ENCODE peak calls at places on chromosomes 2 and 18, in five cellular contexts. One of them, this sample, is unnamed.

GRCh38 chr2:146807568-146808168 is 1037.2 kb upstream of the ACVR2A start:
- DNase-seq in thoracic aorta: no peak
- DNase-seq in brain microvascular endothelial cell: no peak
- DNase-seq in heart right ventricle: no peak
- DNase-seq in SK-N-SH: no peak
- DNase-seq in this sample: no peak

GRCh38 chr18:47929681-47930085 is 776 bp downstream of the SMAD2 start:
- DNase-seq in thoracic aorta: no peak
- DNase-seq in brain microvascular endothelial cell: peak
- DNase-seq in heart right ventricle: no peak
- DNase-seq in SK-N-SH: no peak
- DNase-seq in this sample: no peak

GRCh38 chr2:85248741-85249524 is 78.9 kb downstream of the TGOLN2 start:
- DNase-seq in thoracic aorta: no peak
- DNase-seq in brain microvascular endothelial cell: peak
- DNase-seq in heart right ventricle: no peak
- DNase-seq in SK-N-SH: no peak
- DNase-seq in this sample: peak

GRCh38 chr2:100365434-100365833 is 43.1 kb upstream of the LONRF2 start:
- DNase-seq in thoracic aorta: no peak
- DNase-seq in brain microvascular endothelial cell: peak
- DNase-seq in heart right ventricle: no peak
- DNase-seq in SK-N-SH: no peak
- DNase-seq in this sample: peak

GRCh38 chr2:96205238-96205637 is 3.4 kb downstream of the STARD7 start:
- DNase-seq in thoracic aorta: no peak
- DNase-seq in brain microvascular endothelial cell: no peak
- DNase-seq in heart right ventricle: no peak
- DNase-seq in SK-N-SH: no peak
- DNase-seq in this sample: no peak

GRCh38 chr2:198040820-198041219 is 236.4 kb downstream of the PLCL1 start:
- DNase-seq in thoracic aorta: no peak
- DNase-seq in brain microvascular endothelial cell: no peak
- DNase-seq in heart right ventricle: no peak
- DNase-seq in SK-N-SH: no peak
- DNase-seq in this sample: no peak

GRCh38 chr2:86464654-86465053 is 23.5 kb downstream of the KDM3A start:
- DNase-seq in thoracic aorta: no peak
- DNase-seq in brain microvascular endothelial cell: no peak
- DNase-seq in heart right ventricle: no peak
- DNase-seq in SK-N-SH: no peak
- DNase-seq in this sample: no peak

GRCh38 chr18:65206551-65207260 is 544.1 kb upstream of the CDH7 start:
- DNase-seq in thoracic aorta: no peak
- DNase-seq in brain microvascular endothelial cell: no peak
- DNase-seq in heart right ventricle: no peak
- DNase-seq in SK-N-SH: no peak
- DNase-seq in this sample: peak

GRCh38 chr2:109563294-109563693 is 50.5 kb downstream of the SEPTIN10 start:
- DNase-seq in thoracic aorta: no peak
- DNase-seq in brain microvascular endothelial cell: no peak
- DNase-seq in heart right ventricle: no peak
- DNase-seq in SK-N-SH: no peak
- DNase-seq in this sample: no peak

GRCh38 chr2:105129722-105130232 is 91.9 kb downstream of the MRPS9 start:
- DNase-seq in thoracic aorta: no peak
- DNase-seq in brain microvascular endothelial cell: no peak
- DNase-seq in heart right ventricle: no peak
- DNase-seq in SK-N-SH: no peak
- DNase-seq in this sample: no peak

GRCh38 chr18:984004-984403 is 79.3 kb downstream of the ADCYAP1 start:
- DNase-seq in thoracic aorta: no peak
- DNase-seq in brain microvascular endothelial cell: no peak
- DNase-seq in heart right ventricle: no peak
- DNase-seq in SK-N-SH: no peak
- DNase-seq in this sample: no peak

GRCh38 chr2:144524190-144524957 is 4.5 kb upstream of the ZEB2 start:
- DNase-seq in thoracic aorta: no peak
- DNase-seq in brain microvascular endothelial cell: no peak
- DNase-seq in heart right ventricle: peak
- DNase-seq in SK-N-SH: peak
- DNase-seq in this sample: peak

GRCh38 chr2:219571311-219572236 is at the start of gene OBSL1:
- DNase-seq in thoracic aorta: no peak
- DNase-seq in brain microvascular endothelial cell: peak
- DNase-seq in heart right ventricle: peak
- DNase-seq in SK-N-SH: peak
- DNase-seq in this sample: peak

GRCh38 chr18:57437433-57437781 is 2.2 kb downstream of the ONECUT2 start:
- DNase-seq in thoracic aorta: no peak
- DNase-seq in brain microvascular endothelial cell: no peak
- DNase-seq in heart right ventricle: no peak
- DNase-seq in SK-N-SH: peak
- DNase-seq in this sample: no peak

GRCh38 chr2:2860583-2861300 is 516.9 kb downstream of the EIPR1 start:
- DNase-seq in thoracic aorta: no peak
- DNase-seq in brain microvascular endothelial cell: no peak
- DNase-seq in heart right ventricle: no peak
- DNase-seq in SK-N-SH: no peak
- DNase-seq in this sample: no peak

GRCh38 chr2:176455865-176456291 is 186.6 kb downstream of the MTX2 start:
- DNase-seq in thoracic aorta: no peak
- DNase-seq in brain microvascular endothelial cell: no peak
- DNase-seq in heart right ventricle: peak
- DNase-seq in SK-N-SH: peak
- DNase-seq in this sample: peak

GRCh38 chr2:157256621-157257020 is 884 bp upstream of the GALNT5 start:
- DNase-seq in thoracic aorta: no peak
- DNase-seq in brain microvascular endothelial cell: no peak
- DNase-seq in heart right ventricle: no peak
- DNase-seq in SK-N-SH: no peak
- DNase-seq in this sample: no peak

GRCh38 chr2:190785380-190785779 is 95.2 kb upstream of the GLS start:
- DNase-seq in thoracic aorta: no peak
- DNase-seq in brain microvascular endothelial cell: no peak
- DNase-seq in heart right ventricle: no peak
- DNase-seq in SK-N-SH: no peak
- DNase-seq in this sample: no peak

GRCh38 chr2:201644001-201644400 is 698 bp upstream of the TMEM237 start:
- DNase-seq in thoracic aorta: no peak
- DNase-seq in brain microvascular endothelial cell: no peak
- DNase-seq in heart right ventricle: no peak
- DNase-seq in SK-N-SH: no peak
- DNase-seq in this sample: peak
- H3K4me3 ChIP-seq in thoracic aorta: peak
- H3K4me3 ChIP-seq in brain microvascular endothelial cell: no peak
- H3K4me3 ChIP-seq in heart right ventricle: peak
- H3K4me3 ChIP-seq in SK-N-SH: peak
- H3K4me3 ChIP-seq in this sample: no peak

DNA sequence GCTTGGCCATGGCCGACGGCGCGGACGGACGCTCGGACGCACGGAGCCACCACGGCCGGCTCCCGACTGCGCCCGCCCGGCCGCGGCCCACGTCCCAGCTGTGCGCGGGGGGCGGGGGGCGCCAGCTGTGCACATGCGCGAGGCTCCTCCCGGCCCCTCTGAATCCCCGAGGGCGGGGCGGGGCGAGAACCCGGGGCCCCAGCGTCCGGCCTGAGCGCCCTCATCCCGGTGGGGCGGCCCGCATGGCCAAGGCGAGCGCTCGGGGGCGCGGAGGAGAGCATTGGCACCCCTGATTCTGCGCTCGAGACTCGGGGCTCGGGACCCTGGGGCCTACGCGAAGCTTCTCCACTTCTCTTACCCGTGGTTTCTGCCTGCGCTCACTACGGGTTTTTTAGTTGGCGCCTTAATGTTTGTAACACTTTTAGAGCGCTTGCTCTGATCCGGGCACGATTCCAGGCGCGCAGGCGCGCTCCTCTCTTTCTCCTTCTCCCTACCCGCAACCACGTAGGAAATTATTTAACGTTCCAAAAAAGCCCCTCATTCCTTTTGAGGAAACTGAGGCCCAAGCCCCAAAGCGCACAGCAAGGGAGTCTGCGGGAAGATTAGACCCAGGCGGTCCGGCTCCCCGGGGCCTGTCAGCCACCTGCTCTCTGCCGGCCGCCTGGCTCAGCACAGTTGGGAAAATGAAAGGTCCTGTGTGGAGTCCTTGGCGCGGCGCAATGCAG is at the start of gene PXDN:
- DNase-seq in thoracic aorta: no peak
- DNase-seq in brain microvascular endothelial cell: no peak
- DNase-seq in heart right ventricle: peak
- DNase-seq in SK-N-SH: peak
- DNase-seq in this sample: no peak
- H3K4me3 ChIP-seq in thoracic aorta: peak
- H3K4me3 ChIP-seq in brain microvascular endothelial cell: peak
- H3K4me3 ChIP-seq in heart right ventricle: peak
- H3K4me3 ChIP-seq in SK-N-SH: peak
- H3K4me3 ChIP-seq in this sample: no peak

GRCh38 chr2:240438810-240439697 is 3.6 kb downstream of the GPC1 start:
- DNase-seq in thoracic aorta: no peak
- DNase-seq in brain microvascular endothelial cell: no peak
- DNase-seq in heart right ventricle: peak
- DNase-seq in SK-N-SH: no peak
- DNase-seq in this sample: peak
- H3K4me3 ChIP-seq in thoracic aorta: no peak
- H3K4me3 ChIP-seq in brain microvascular endothelial cell: no peak
- H3K4me3 ChIP-seq in heart right ventricle: no peak
- H3K4me3 ChIP-seq in SK-N-SH: no peak
- H3K4me3 ChIP-seq in this sample: no peak

GRCh38 chr2:127063701-127064590 is 43.0 kb downstream of the BIN1 start:
- DNase-seq in thoracic aorta: no peak
- DNase-seq in brain microvascular endothelial cell: no peak
- DNase-seq in heart right ventricle: no peak
- DNase-seq in SK-N-SH: no peak
- DNase-seq in this sample: no peak
- H3K4me3 ChIP-seq in thoracic aorta: peak
- H3K4me3 ChIP-seq in brain microvascular endothelial cell: no peak
- H3K4me3 ChIP-seq in heart right ventricle: no peak
- H3K4me3 ChIP-seq in SK-N-SH: no peak
- H3K4me3 ChIP-seq in this sample: no peak

GRCh38 chr2:231720971-231721640 is 12.8 kb downstream of the PTMA start:
- DNase-seq in thoracic aorta: no peak
- DNase-seq in brain microvascular endothelial cell: no peak
- DNase-seq in heart right ventricle: no peak
- DNase-seq in SK-N-SH: no peak
- DNase-seq in this sample: no peak

GRCh38 chr2:231722721-231723307 is 14.5 kb downstream of the PTMA start:
- DNase-seq in thoracic aorta: no peak
- DNase-seq in brain microvascular endothelial cell: no peak
- DNase-seq in heart right ventricle: no peak
- DNase-seq in SK-N-SH: no peak
- DNase-seq in this sample: no peak

GRCh38 chr2:231718799-231719198 is 10.5 kb downstream of the PTMA start:
- DNase-seq in thoracic aorta: no peak
- DNase-seq in brain microvascular endothelial cell: no peak
- DNase-seq in heart right ventricle: no peak
- DNase-seq in SK-N-SH: no peak
- DNase-seq in this sample: no peak

GRCh38 chr2:231721641-231722310 is 13.5 kb downstream of the PTMA start:
- DNase-seq in thoracic aorta: no peak
- DNase-seq in brain microvascular endothelial cell: no peak
- DNase-seq in heart right ventricle: no peak
- DNase-seq in SK-N-SH: no peak
- DNase-seq in this sample: no peak

GRCh38 chr2:231720292-231720691 is 12.0 kb downstream of the PTMA start:
- DNase-seq in thoracic aorta: no peak
- DNase-seq in brain microvascular endothelial cell: no peak
- DNase-seq in heart right ventricle: no peak
- DNase-seq in SK-N-SH: no peak
- DNase-seq in this sample: no peak
- H3K4me3 ChIP-seq in thoracic aorta: no peak
- H3K4me3 ChIP-seq in brain microvascular endothelial cell: no peak
- H3K4me3 ChIP-seq in heart right ventricle: no peak
- H3K4me3 ChIP-seq in SK-N-SH: no peak
- H3K4me3 ChIP-seq in this sample: no peak

GRCh38 chr2:44801676-44802408 is 139.7 kb upstream of the SIX3 start:
- DNase-seq in thoracic aorta: no peak
- DNase-seq in brain microvascular endothelial cell: no peak
- DNase-seq in heart right ventricle: no peak
- DNase-seq in SK-N-SH: no peak
- DNase-seq in this sample: no peak

GRCh38 chr2:44803100-44803424 is 138.4 kb upstream of the SIX3 start:
- DNase-seq in thoracic aorta: no peak
- DNase-seq in brain microvascular endothelial cell: no peak
- DNase-seq in heart right ventricle: no peak
- DNase-seq in SK-N-SH: no peak
- DNase-seq in this sample: no peak

GRCh38 chr2:44801289-44801675 is 140.2 kb upstream of the SIX3 start:
- DNase-seq in thoracic aorta: no peak
- DNase-seq in brain microvascular endothelial cell: no peak
- DNase-seq in heart right ventricle: no peak
- DNase-seq in SK-N-SH: no peak
- DNase-seq in this sample: no peak

GRCh38 chr2:44804406-44805235 is 136.9 kb upstream of the SIX3 start:
- DNase-seq in thoracic aorta: no peak
- DNase-seq in brain microvascular endothelial cell: no peak
- DNase-seq in heart right ventricle: no peak
- DNase-seq in SK-N-SH: no peak
- DNase-seq in this sample: no peak

DNA sequence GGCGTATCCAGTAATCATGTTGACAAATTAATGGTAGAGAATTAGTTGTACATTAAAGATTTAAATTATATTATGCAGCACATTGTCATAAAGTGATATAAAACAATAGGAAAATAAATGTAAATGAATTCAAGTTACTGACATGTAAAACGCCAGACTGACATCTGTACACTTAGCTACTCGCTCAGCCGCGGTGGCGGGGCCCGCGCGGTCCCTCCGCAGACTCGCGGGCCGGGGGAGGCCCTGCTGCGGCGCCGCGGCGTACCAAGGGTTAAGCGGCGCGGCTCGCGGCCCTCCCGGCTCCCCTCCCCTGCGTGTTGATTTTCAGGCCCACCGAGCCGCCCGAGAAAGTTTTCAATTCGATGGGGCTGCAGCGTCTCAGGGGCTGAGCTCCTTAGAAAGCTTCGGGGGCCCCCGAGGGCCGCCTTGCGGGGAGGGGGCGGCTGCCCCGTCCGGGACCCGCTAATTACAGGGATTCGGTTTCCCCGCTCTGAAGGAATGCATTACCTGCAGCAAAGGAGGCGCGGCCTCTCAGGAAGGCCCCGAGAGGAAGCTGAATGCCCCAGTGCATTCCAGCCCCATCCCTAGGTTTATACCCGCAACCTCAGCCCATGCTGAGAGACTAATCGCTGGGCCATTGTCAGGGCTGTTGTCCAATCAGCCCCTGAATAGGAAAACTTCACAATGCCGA is 138.9 kb upstream of the SIX3 start:
- DNase-seq in thoracic aorta: no peak
- DNase-seq in brain microvascular endothelial cell: no peak
- DNase-seq in heart right ventricle: no peak
- DNase-seq in SK-N-SH: no peak
- DNase-seq in this sample: no peak
- H3K4me3 ChIP-seq in thoracic aorta: peak
- H3K4me3 ChIP-seq in brain microvascular endothelial cell: no peak
- H3K4me3 ChIP-seq in heart right ventricle: peak
- H3K4me3 ChIP-seq in SK-N-SH: no peak
- H3K4me3 ChIP-seq in this sample: no peak

This sample was measured in body of pancreas.